ENCODE peak calls at places on chromosomes 11 and 22, in four cellular contexts. L is activated CD8-positive, alpha-beta memory T cell treated with anti-CD3 and anti-CD28 coated beads for 1 hour; K is GM12865; V is lung. E is an unnamed sample.

GRCh38 chr22:17627961-17628303 is 617 bp downstream of the ATP6V1E1 start:
- DNase-seq in L (no peak), K (no peak), V (no peak), E (no peak)

GRCh38 chr11:46918778-46919513 is 596 bp upstream of the LRP4 start:
- DNase-seq in L (no peak), K (no peak), V (no peak), E (no peak)

GRCh38 chr22:40855960-40856512 is 403 bp downstream of the ST13 start:
- DNase-seq in L (peak; percentile 3), K (peak; percentile 45), V (no peak), E (no peak)

GRCh38 chr22:26589845-26590524 is at the start of gene TPST2:
- DNase-seq in L (peak; percentile 74), K (peak; percentile 90), V (peak; percentile 72), E (no peak)

GRCh38 chr11:35619754-35620640 is 1.7 kb downstream of the FJX1 start:
- DNase-seq in L (no peak), K (peak; percentile 35), V (no peak), E (no peak)

GRCh38 chr11:57792870-57793269 is 31.3 kb downstream of the CTNND1 start:
- DNase-seq in L (no peak), K (no peak), V (no peak), E (no peak)

GRCh38 chr11:64343740-64344133 is 3.7 kb downstream of the CCDC88B start:
- DNase-seq in L (no peak), K (no peak), V (no peak), E (no peak)

GRCh38 chr11:96187779-96188624 is 155.0 kb downstream of the MAML2 start:
- DNase-seq in L (no peak), K (peak; percentile 49), V (no peak), E (no peak)

GRCh38 chr11:65225284-65226102 is 36.3 kb upstream of the POLA2 start:
- DNase-seq in L (peak; percentile 42), K (peak; percentile 68), V (no peak), E (no peak)

GRCh38 chr11:3674189-3674588 is 3.0 kb upstream of the CHRNA10 start:
- DNase-seq in L (no peak), K (no peak), V (no peak), E (no peak)

GRCh38 chr11:60334005-60334620 is 7.1 kb downstream of the MS4A6E start:
- DNase-seq in L (peak; percentile 41), K (peak; percentile 89), V (peak; percentile 66), E (no peak)

GRCh38 chr11:1151366-1152315 is 6.1 kb upstream of the MUC5AC start:
- DNase-seq in L (no peak), K (no peak), V (no peak), E (no peak)

GRCh38 chr11:96061730-96062524 is 138.0 kb upstream of the MTMR2 start:
- DNase-seq in L (no peak), K (no peak), V (no peak), E (no peak)

GRCh38 chr11:95415837-95416288 is 184.9 kb upstream of the SESN3 start:
- DNase-seq in L (no peak), K (no peak), V (no peak), E (no peak)

GRCh38 chr22:41969110-41969646 is at the start of gene SEPTIN3:
- DNase-seq in L (no peak), K (no peak), V (no peak), E (no peak)

GRCh38 chr11:31801298-31801702 is 9.8 kb downstream of the PAX6 start:
- DNase-seq in L (no peak), K (no peak), V (no peak), E (no peak)